ENCODE peak calls at places on chromosomes 4 and X, in five cellular contexts. M is hepatocyte, T is AG04450, J is suprapubic skin, P is OCI-LY7. H is an unnamed sample.
A peak's percentile ranks its signal among the peaks of the same experiment; 100 is the strongest.

GRCh38 chrX:103513476-103514108 is 5.7 kb downstream of the RAB40A start:
- DNase-seq in M (peak; percentile 39), T (no peak), J (no peak), P (no peak), H (no peak)

GRCh38 chrX:34197946-34198345 is 65.8 kb upstream of the FAM47A start:
- DNase-seq in M (peak; percentile 30), T (no peak), J (no peak), P (no peak), H (no peak)

GRCh38 chr4:151537726-151538125 is 128.8 kb downstream of the FHIP1A start:
- DNase-seq in M (peak; percentile 16), T (no peak), J (no peak), P (no peak), H (no peak)

GRCh38 chr4:151004222-151004621 is 10.9 kb downstream of the LRBA start:
- DNase-seq in M (no peak), T (no peak), J (no peak), P (no peak), H (no peak)

GRCh38 chrX:99301990-99302389 is 1108.1 kb downstream of the PCDH19 start:
- DNase-seq in M (peak; percentile 22), T (no peak), J (no peak), P (peak; percentile 7), H (no peak)

GRCh38 chr4:22962186-22962786 is 269.5 kb downstream of the GBA3 start:
- DNase-seq in M (peak; percentile 54), T (no peak), J (no peak), P (peak; percentile 2), H (no peak)

GRCh38 chr4:156790866-156791265 is 180.7 kb downstream of the PDGFC start:
- DNase-seq in M (no peak), T (no peak), J (no peak), P (no peak), H (no peak)

GRCh38 chr4:16122784-16123183 is 39.0 kb upstream of the PROM1 start:
- DNase-seq in M (no peak), T (no peak), J (no peak), P (no peak), H (no peak)

GRCh38 chr4:23654791-23655190 is 235.1 kb downstream of the PPARGC1A start:
- DNase-seq in M (no peak), T (no peak), J (no peak), P (no peak), H (no peak)

GRCh38 chr4:106369456-106370060 is 980 bp upstream of the GIMD1 start:
- DNase-seq in M (peak; percentile 83), T (peak; percentile 61), J (no peak), P (peak; percentile 64), H (no peak)

GRCh38 chr4:13240066-13240465 is 244.1 kb downstream of the RAB28 start:
- DNase-seq in M (no peak), T (no peak), J (no peak), P (no peak), H (no peak)

GRCh38 chr4:158809611-158810486 is 41.0 kb downstream of the FNIP2 start:
- DNase-seq in M (peak; percentile 68), T (no peak), J (no peak), P (peak; percentile 72), H (no peak)

GRCh38 chrX:154333837-154334271 is 38.3 kb downstream of the TKTL1 start:
- DNase-seq in M (no peak), T (no peak), J (no peak), P (peak; percentile 74), H (no peak)

GRCh38 chr4:54228064-54228527 is 997 bp upstream of the PDGFRA start:
- DNase-seq in M (peak; percentile 91), T (peak; percentile 68), J (peak; percentile 90), P (no peak), H (peak; percentile 15)

GRCh38 chrX:130626521-130626920 is 224.7 kb downstream of the RBMX2 start:
- DNase-seq in M (no peak), T (no peak), J (no peak), P (no peak), H (no peak)

GRCh38 chrX:119735467-119735866 is 22.9 kb upstream of the SOWAHD start:
- DNase-seq in M (no peak), T (no peak), J (no peak), P (no peak), H (no peak)

GRCh38 chrX:1027680-1028079 is 184.8 kb downstream of the CRLF2 start:
- DNase-seq in M (no peak), T (no peak), J (no peak), P (no peak), H (no peak)
- H3K27ac ChIP-seq in M (no peak overlapping the region), T (no peak overlapping the region), J (no peak overlapping the region), P (no peak overlapping the region), H (no peak overlapping the region)

DNA sequence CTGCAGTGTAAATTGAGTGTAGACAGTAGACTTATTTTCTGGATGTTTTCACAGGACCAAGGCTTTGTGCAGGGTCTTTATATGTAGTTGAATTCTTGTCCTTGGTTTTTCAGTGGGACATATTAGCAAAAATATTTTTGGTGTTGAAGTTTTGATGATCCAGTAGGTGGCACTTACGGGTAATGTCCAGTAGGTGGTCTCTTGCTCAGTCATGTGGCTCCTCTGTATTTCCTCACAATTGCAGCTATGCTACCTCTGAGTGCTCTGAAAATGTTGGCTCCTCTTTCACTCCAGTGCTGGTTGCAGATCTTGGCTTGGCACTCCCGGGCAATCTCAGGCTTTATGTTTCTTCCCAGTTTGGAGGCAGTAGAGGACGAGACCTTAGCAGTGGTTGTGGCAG is 419.8 kb upstream of the AMOT start:
- DNase-seq in M (no peak), T (no peak), J (no peak), P (no peak), H (no peak)
- TF ChIP-seq CTCF in M (peak; percentile 18), T (no peak), J (no peak), P (peak; percentile 32), H (no peak)

GRCh38 chr4:8874896-8875680 is 3.4 kb upstream of the HMX1 start:
- DNase-seq in M (no peak), T (no peak), J (no peak), P (peak; percentile 15), H (no peak)
- H3K4me3 ChIP-seq in M (no peak overlapping the region), T (no peak overlapping the region), J (no peak overlapping the region), P (no peak overlapping the region), H (no peak overlapping the region)

GRCh38 chr4:68074397-68074796 is 55.3 kb downstream of the TMPRSS11F start:
- DNase-seq in M (no peak), T (no peak), J (no peak), P (no peak), H (no peak)
- H3K27ac ChIP-seq in M (no peak overlapping the region), T (no peak overlapping the region), J (no peak overlapping the region), P (no peak overlapping the region), H (no peak overlapping the region)

DNA sequence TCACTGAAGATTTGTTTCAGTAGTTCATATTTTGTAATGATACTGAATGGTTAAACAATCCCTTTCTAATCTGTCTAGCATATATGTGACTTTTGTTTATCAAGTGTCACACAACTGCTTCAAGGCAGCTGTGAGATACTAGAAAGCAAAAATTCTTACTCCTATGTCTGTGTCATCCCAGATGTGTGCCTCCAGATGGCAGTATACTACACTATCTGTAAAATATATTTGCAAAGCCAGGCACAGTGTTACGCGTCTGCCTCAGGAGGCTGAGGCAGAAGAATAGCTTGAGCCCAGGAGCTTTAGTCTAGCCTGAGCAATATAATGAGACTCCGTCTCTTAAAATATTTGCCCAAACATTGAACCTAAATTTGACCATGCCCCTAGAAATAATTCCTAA is 4.0 kb downstream of the NUDT10 start:
- DNase-seq in M (peak; percentile 55), T (no peak), J (no peak), P (peak; percentile 68), H (no peak)
- TF ChIP-seq CTCF in M (peak; percentile 58), T (peak; percentile 57), J (no peak), P (peak; percentile 76), H (peak; percentile 65)

H was measured in dorsolateral prefrontal cortex.